ENCODE peak calls at places on chromosomes 11 and 22, in nine cellular contexts. N is AG09309; P is colonic mucosa; H is CD8-positive, alpha-beta T cell; V is cardiac fibroblast; B is upper lobe of right lung; I is A549; K is spleen; R is psoas muscle. G is an unnamed sample.
A peak's percentile ranks its signal among the peaks of the same experiment; 100 is the strongest.

GRCh38 chr22:19431641-19432091 is at the start of gene HIRA:
- DNase-seq in N (no peak), P (peak; percentile 80), H (peak; percentile 86), V (peak; percentile 75), B (peak; percentile 93), I (peak; percentile 80), K (peak; percentile 96), R (peak; percentile 91), G (peak; percentile 19)

GRCh38 chr22:47151064-47151463 is 388.6 kb downstream of the TBC1D22A start:
- DNase-seq in N (no peak), P (no peak), H (no peak), V (no peak), B (no peak), I (no peak), K (no peak), R (no peak), G (no peak)

GRCh38 chr11:113876074-113876797 is 864 bp upstream of the USP28 start:
- DNase-seq in N (no peak), P (peak; percentile 21), H (no peak), V (no peak), B (no peak), I (no peak), K (peak; percentile 87), R (no peak), G (no peak)

GRCh38 chr11:5272395-5273017 is 2.8 kb upstream of the HBE1 start:
- DNase-seq in N (no peak), P (no peak), H (no peak), V (no peak), B (no peak), I (no peak), K (no peak), R (no peak), G (no peak)

GRCh38 chr22:27554106-27554814 is 247.3 kb downstream of the MN1 start:
- DNase-seq in N (no peak), P (peak; percentile 56), H (no peak), V (peak; percentile 33), B (no peak), I (no peak), K (no peak), R (no peak), G (no peak)

GRCh38 chr11:103892603-103893002 is 143.8 kb upstream of the DDI1 start:
- DNase-seq in N (no peak), P (no peak), H (no peak), V (peak; percentile 74), B (no peak), I (peak; percentile 39), K (no peak), R (no peak), G (peak; percentile 44)

GRCh38 chr11:76790251-76790650 is 7.1 kb downstream of the TSKU start:
- DNase-seq in N (no peak), P (no peak), H (no peak), V (no peak), B (no peak), I (no peak), K (peak; percentile 51), R (peak; percentile 46), G (no peak)

GRCh38 chr11:91922846-91923245 is 301.8 kb upstream of the FAT3 start:
- DNase-seq in N (no peak), P (no peak), H (no peak), V (no peak), B (no peak), I (no peak), K (no peak), R (no peak), G (no peak)

GRCh38 chr22:20430641-20431519 is 6.7 kb downstream of the SCARF2 start:
- DNase-seq in N (no peak), P (peak; percentile 40), H (peak; percentile 62), V (no peak), B (peak; percentile 80), I (peak; percentile 65), K (peak; percentile 89), R (peak; percentile 78), G (no peak)

GRCh38 chr11:44224867-44225501 is 85.0 kb downstream of the ALX4 start:
- DNase-seq in N (no peak), P (no peak), H (no peak), V (peak; percentile 44), B (no peak), I (no peak), K (no peak), R (no peak), G (no peak)

GRCh38 chr11:67439321-67440228 is 2.1 kb upstream of the PTPRCAP start:
- DNase-seq in N (no peak), P (peak; percentile 61), H (peak; percentile 32), V (peak; percentile 25), B (no peak), I (peak; percentile 68), K (no peak), R (peak; percentile 68), G (no peak)

GRCh38 chr22:45150139-45150538 is 13.6 kb upstream of the NUP50 start:
- DNase-seq in N (no peak), P (no peak), H (no peak), V (no peak), B (no peak), I (no peak), K (no peak), R (no peak), G (no peak)

GRCh38 chr22:29661355-29661754 is 57.9 kb downstream of the NF2 start:
- DNase-seq in N (no peak), P (no peak), H (no peak), V (peak; percentile 72), B (no peak), I (no peak), K (no peak), R (no peak), G (peak; percentile 5)

GRCh38 chr11:106875013-106875412 is 143.3 kb downstream of the GUCY1A2 start:
- DNase-seq in N (no peak), P (no peak), H (no peak), V (peak; percentile 25), B (no peak), I (no peak), K (no peak), R (no peak), G (no peak)

GRCh38 chr22:30287626-30288413 is 1.5 kb downstream of the CASTOR1 start:
- DNase-seq in N (peak; percentile 83), P (peak; percentile 90), H (peak; percentile 93), V (peak; percentile 89), B (peak; percentile 92), I (peak; percentile 91), K (peak; percentile 95), R (peak; percentile 90), G (peak; percentile 79)

GRCh38 chr22:26679003-26679629 is 21.7 kb downstream of the MIAT start:
- DNase-seq in N (no peak), P (peak; percentile 78), H (peak; percentile 70), V (peak; percentile 82), B (peak; percentile 76), I (peak; percentile 82), K (peak; percentile 87), R (peak; percentile 80), G (peak; percentile 17)

GRCh38 chr11:96035031-96035743 is 111.3 kb upstream of the MTMR2 start:
- DNase-seq in N (no peak), P (no peak), H (no peak), V (no peak), B (no peak), I (no peak), K (no peak), R (no peak), G (no peak)

DNA sequence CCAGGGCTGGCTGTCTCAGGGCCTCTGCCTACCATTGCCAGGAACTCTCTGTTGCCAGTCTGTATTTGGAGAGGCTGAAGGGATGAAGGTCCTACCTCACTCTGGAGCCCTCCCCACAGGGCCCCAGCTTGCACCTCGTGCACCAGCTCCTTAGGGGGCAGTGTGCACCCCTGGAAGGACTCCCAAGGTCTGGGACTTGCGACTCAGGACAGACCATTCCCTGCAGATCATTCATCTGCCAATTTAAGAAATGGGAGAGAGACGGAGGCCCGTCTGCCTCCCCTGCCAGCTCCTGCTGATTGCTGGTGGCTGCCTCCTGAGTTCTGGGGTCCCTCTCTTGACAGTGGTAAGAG is 27.5 kb upstream of the MALAT1 start:
- DNase-seq in N (no peak), P (peak; percentile 76), H (peak; percentile 22), V (peak; percentile 78), B (peak; percentile 89), I (peak; percentile 91), K (peak; percentile 89), R (peak; percentile 94), G (no peak)
- H3K4me3 ChIP-seq in N (no peak overlapping the region), P (peak overlapping the region; percentile 24), H (peak overlapping the region; percentile 42), V (peak overlapping the region; percentile 24), B (peak overlapping the region; percentile 25), I (peak overlapping the region; percentile 24), K (peak overlapping the region; percentile 11), R (peak overlapping the region; percentile 61), G (peak overlapping the region; percentile 16)

DNA sequence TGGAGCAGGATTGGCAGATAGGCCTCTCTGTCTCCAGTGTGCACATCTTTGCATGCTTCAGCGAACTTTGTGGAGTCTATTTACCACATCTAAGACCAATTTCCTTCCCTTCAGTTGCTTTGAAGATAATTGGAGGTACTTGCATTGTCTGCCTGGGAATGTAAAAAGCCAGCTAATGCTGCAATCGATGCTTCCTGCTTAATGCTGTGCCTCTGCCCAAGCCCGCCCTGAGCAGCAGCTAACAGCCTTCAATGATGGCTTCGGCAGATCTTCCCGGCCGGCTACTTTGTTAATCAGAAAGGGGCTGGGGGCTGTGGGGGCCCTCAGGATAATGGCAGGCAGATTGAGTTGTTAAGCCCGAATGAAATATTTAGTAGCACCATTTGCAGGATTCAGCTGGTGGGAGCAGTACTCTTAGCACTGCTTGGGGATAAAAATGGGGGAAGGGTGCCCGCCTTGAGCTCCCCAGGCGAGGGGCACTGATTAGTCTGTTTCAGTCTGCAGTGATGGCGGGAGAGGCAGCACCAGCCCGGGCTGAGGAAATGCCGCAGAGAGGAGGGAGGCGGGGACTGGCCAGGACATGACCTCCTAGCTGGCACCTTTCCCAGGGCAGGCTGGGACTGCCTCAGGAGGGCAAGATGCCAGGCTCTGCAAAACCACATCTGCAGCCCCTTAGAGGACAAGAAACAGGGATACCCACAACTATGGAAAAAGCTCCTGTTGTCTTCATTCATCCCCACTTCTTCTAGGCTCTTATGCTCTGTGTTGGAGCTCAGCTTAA is 460.0 kb downstream of the BUD13 start:
- DNase-seq in N (no peak), P (peak; percentile 72), H (no peak), V (no peak), B (peak; percentile 90), I (peak; percentile 4), K (peak; percentile 83), R (peak; percentile 82), G (no peak)
- H3K4me3 ChIP-seq in N (no peak overlapping the region), P (no peak overlapping the region), H (no peak overlapping the region), V (no peak overlapping the region), B (no peak overlapping the region), I (no peak overlapping the region), K (no peak overlapping the region), R (no peak overlapping the region), G (no peak overlapping the region)

GRCh38 chr11:59271247-59271755 is 58.6 kb upstream of the MPEG1 start:
- DNase-seq in N (no peak), P (no peak), H (no peak), V (no peak), B (no peak), I (no peak), K (no peak), R (no peak), G (no peak)
- H3K4me3 ChIP-seq in N (no peak overlapping the region), P (no peak overlapping the region), H (no peak overlapping the region), V (no peak overlapping the region), B (no peak overlapping the region), I (no peak overlapping the region), K (no peak overlapping the region), R (no peak overlapping the region), G (no peak overlapping the region)

DNA sequence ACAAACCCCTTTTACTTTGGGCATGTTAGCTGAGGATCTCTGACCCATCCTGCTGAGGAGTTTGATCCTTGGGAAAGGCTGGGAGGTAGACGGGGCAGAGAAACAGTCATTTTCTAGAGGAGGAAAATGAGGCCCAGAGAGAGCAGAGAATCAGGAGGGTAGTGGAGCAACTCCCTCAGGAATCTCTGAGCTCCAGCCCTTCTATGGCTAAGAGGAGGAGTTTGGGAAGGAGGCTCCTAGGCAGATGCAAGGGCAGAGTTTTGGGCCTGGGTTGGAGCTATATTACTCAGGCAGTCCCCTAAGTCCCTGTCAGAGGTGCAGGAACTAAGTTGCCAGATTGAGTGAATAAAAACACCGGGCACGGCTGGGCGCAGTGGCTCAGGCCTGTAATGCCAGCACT is 5.5 kb upstream of the CYB5R3 start:
- DNase-seq in N (no peak), P (no peak), H (no peak), V (no peak), B (no peak), I (no peak), K (no peak), R (no peak), G (no peak)
- H3K4me3 ChIP-seq in N (no peak overlapping the region), P (no peak overlapping the region), H (no peak overlapping the region), V (no peak overlapping the region), B (no peak overlapping the region), I (no peak overlapping the region), K (no peak overlapping the region), R (no peak overlapping the region), G (no peak overlapping the region)